ENCODE peak calls at places on chromosomes 11 and 22, in five cellular contexts. S is stomach, W is AG10803, H is sigmoid colon, Q is heart right ventricle. U is an unnamed sample.

GRCh38 chr22:50047346-50047745 is 10.8 kb downstream of the TTLL8 start:
- DNase-seq in H (no peak), S (no peak), Q (no peak), W (no peak), U (peak; percentile 83)

GRCh38 chr11:119196833-119197483 is 9.2 kb upstream of the CBL start:
- DNase-seq in W (peak; percentile 85), S (peak; percentile 76), H (peak; percentile 77), Q (no peak), U (no peak)

GRCh38 chr22:23685205-23685784 is 5.5 kb upstream of the RGL4 start:
- DNase-seq in S (peak; percentile 28), W (peak; percentile 5), Q (no peak), H (no peak), U (peak; percentile 61)

GRCh38 chr11:72641900-72642814 is 32.1 kb downstream of the PDE2A start:
- DNase-seq in Q (peak; percentile 63), H (peak; percentile 78), W (peak; percentile 3), S (peak; percentile 39), U (no peak)

GRCh38 chr11:3834349-3835099 is 6.2 kb downstream of the RHOG start:
- DNase-seq in H (no peak), W (no peak), S (peak; percentile 40), Q (no peak), U (no peak)

GRCh38 chr11:68213555-68214172 is 568 bp upstream of the KMT5B start:
- DNase-seq in Q (peak; percentile 87), W (peak; percentile 99), S (peak; percentile 90), H (peak; percentile 96), U (peak; percentile 97)

GRCh38 chr11:30774451-30774850 is 188.3 kb upstream of the MPPED2 start:
- DNase-seq in S (no peak), H (no peak), W (no peak), Q (no peak), U (no peak)

GRCh38 chr11:92045325-92045724 is 179.3 kb upstream of the FAT3 start:
- DNase-seq in S (no peak), H (no peak), Q (no peak), W (no peak), U (no peak)

GRCh38 chr11:3840870-3841425 is at the start of gene RHOG:
- DNase-seq in H (peak; percentile 93), S (peak; percentile 81), W (peak; percentile 83), Q (peak; percentile 87), U (no peak)

GRCh38 chr11:64428685-64429084 is 69.7 kb downstream of the RPS6KA4 start:
- DNase-seq in H (no peak), W (no peak), Q (no peak), S (no peak), U (no peak)

GRCh38 chr11:59475176-59475575 is 2.1 kb downstream of the OR4D10 start:
- DNase-seq in S (no peak), W (no peak), H (no peak), Q (no peak), U (no peak)

GRCh38 chr11:130480721-130481140 is 32.3 kb downstream of the ADAMTS15 start:
- DNase-seq in Q (no peak), W (peak; percentile 48), S (no peak), H (no peak), U (no peak)

GRCh38 chr22:22099833-22100812 is 117.5 kb upstream of the TOP3B start:
- DNase-seq in Q (no peak), W (no peak), S (no peak), H (no peak), U (no peak)

GRCh38 chr11:69860796-69861445 is 41.7 kb upstream of the FGF3 start:
- DNase-seq in S (no peak), Q (no peak), W (no peak), H (no peak), U (no peak)

GRCh38 chr11:116696381-116696941 is 76.3 kb downstream of the BUD13 start:
- DNase-seq in S (peak; percentile 9), W (peak; percentile 8), Q (no peak), H (peak; percentile 37), U (peak; percentile 72)

GRCh38 chr11:45411221-45411946 is 125.2 kb upstream of the SYT13 start:
- DNase-seq in S (no peak), H (no peak), W (peak; percentile 48), Q (no peak), U (no peak)

GRCh38 chr11:13343931-13344717 is 66.5 kb downstream of the BMAL1 start:
- DNase-seq in Q (peak; percentile 20), W (peak; percentile 76), S (peak; percentile 81), H (no peak), U (no peak)

GRCh38 chr11:28257761-28258160 is 149.6 kb downstream of the METTL15 start:
- DNase-seq in W (peak; percentile 17), Q (no peak), H (no peak), S (no peak), U (no peak)

GRCh38 chr22:22913989-22914388 is 26.4 kb downstream of the IGLL5 start:
- DNase-seq in Q (no peak), W (no peak), S (no peak), H (no peak), U (peak; percentile 55)

GRCh38 chr11:127042445-127042844 is 41.9 kb upstream of the KIRREL3 start:
- DNase-seq in W (peak; percentile 90), S (no peak), Q (no peak), H (no peak), U (no peak)

DNA sequence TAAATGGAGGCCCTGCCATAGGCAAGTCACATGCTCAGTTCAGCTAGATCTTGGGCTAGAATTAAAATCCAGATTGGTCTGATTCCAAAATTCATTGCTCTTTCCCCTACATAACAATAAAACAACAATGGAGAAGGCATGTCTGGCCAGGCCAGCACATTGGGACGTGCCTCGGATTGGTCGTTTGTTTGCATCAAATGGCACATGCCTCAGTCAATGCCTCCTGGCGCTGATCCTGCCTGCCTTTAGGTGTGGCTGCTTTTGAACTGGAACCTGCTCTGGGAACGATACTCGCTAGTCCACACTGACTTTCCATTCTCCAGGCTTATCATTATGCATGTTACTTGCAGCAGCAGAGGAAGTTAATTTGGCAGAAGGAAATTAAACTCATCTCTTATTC is 322.1 kb downstream of the NELL1 start:
- DNase-seq in W (no peak), H (no peak), S (no peak), Q (no peak), U (no peak)
- TF ChIP-seq CTCF in W (no peak), H (no peak), S (no peak), Q (no peak), U (no peak)

GRCh38 chr22:19964701-19965386 is 23.2 kb upstream of the TXNRD2 start:
- DNase-seq in S (no peak), W (no peak), H (no peak), Q (no peak), U (no peak)

GRCh38 chr22:19966908-19967750 is 25.5 kb upstream of the TXNRD2 start:
- DNase-seq in S (no peak), Q (no peak), W (no peak), H (no peak), U (no peak)

GRCh38 chr22:19963863-19964642 is 22.4 kb upstream of the TXNRD2 start:
- DNase-seq in W (no peak), Q (no peak), H (no peak), S (no peak), U (no peak)

GRCh38 chr22:19967850-19968449 is 26.3 kb upstream of the TXNRD2 start:
- DNase-seq in S (no peak), H (no peak), W (no peak), Q (no peak), U (no peak)

GRCh38 chr22:19965771-19966709 is 24.4 kb upstream of the TXNRD2 start:
- DNase-seq in W (no peak), H (no peak), S (no peak), Q (no peak), U (no peak)
- TF ChIP-seq CTCF in W (peak; percentile 45), H (peak; percentile 11), S (no peak), Q (peak; percentile 31), U (peak; percentile 68)

DNA sequence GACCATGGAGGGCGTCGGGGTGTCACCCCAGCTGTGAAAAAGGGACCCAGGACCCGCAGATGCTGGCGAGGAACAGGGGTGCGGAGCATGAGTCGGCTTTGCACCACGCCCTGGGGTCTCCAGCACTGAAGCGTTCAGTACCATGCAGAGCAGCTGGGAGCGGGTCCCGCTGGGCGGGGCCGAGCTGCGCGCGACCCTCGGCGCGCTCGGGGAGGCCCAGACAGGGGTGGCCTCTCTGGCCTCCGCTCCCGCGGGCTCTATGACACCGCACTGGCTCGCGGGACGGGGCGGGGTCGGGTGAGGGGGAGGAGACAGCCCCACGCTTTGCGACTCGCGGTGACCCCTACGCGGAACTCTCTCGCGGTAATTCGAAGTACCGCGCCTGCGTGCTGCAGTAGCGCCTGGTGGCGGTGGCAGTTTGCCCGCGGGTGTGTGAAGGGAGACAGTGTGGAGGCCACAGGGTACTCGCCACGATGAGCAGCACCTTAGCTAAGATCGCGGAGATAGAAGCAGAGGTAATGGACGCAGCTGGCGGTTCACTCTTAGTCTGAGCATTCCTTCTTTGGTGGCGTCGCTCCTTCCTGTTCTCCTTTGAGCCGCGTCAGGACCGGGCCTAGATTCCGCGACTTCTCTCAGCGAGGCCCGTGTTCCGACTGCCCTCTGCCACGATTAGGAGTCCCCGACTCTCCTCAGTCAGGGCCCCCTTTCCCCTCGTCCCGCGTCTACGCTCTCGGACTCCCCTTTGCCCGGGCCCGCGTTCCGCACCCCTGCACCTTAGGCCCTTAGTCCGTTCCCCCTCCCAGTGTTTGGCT is at the start of gene DRG1:
- DNase-seq in H (peak; percentile 99), Q (peak; percentile 99), S (peak; percentile 98), W (peak; percentile 95), U (peak; percentile 98)
- TF ChIP-seq CTCF in H (no peak), Q (no peak), S (no peak), W (no peak), U (no peak)

GRCh38 chr22:43260346-43260745 is 73.4 kb upstream of the TTLL12 start:
- DNase-seq in H (no peak), W (no peak), Q (no peak), S (no peak), U (no peak)
- TF ChIP-seq CTCF in H (no peak), W (no peak), Q (no peak), S (no peak), U (no peak)

DNA sequence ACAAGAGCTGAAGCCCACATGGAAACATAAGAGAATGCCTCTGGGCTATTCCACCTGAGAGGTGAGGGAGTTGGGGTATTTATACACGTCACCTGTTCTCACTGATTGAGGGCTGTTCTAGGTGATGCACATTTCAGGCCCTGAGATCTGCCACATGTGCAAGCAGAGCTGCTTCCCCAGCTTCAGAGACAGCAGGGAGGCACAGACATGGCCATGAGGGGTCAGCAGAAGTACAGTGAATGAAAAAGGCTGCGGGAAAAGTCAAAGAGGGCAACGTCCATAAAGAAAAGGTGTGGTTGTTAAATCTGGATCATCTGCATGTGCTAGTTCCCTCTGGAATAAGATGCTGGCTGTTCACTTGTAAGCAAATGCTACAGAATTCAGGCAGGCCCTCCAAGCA is 75.4 kb downstream of the GAB4 start:
- DNase-seq in Q (no peak), S (no peak), W (no peak), H (no peak), U (no peak)
- TF ChIP-seq CTCF in Q (peak; percentile 39), S (no peak), W (peak; percentile 33), H (peak; percentile 19), U (no peak)

GRCh38 chr11:114606003-114606801 is 10.6 kb upstream of the NXPE4 start:
- DNase-seq in W (peak; percentile 20), S (no peak), Q (no peak), H (no peak), U (no peak)
- TF ChIP-seq CTCF in W (peak; percentile 22), S (no peak), Q (no peak), H (peak; percentile 20), U (peak; percentile 15)

GRCh38 chr22:44702479-44703219 is 645 bp downstream of the PRR5 start:
- DNase-seq in W (peak; percentile 25), Q (no peak), H (no peak), S (peak; percentile 40), U (peak; percentile 80)
- TF ChIP-seq CTCF in W (no peak), Q (no peak), H (no peak), S (no peak), U (peak; percentile 29)

U was measured in chondrocyte.